ENCODE peak calls at places on chromosomes 3 and 15, in seven cellular contexts. U, F, A, I, K, L and E are unnamed samples.
A peak's percentile ranks its signal among the peaks of the same experiment; 100 is the strongest.

GRCh38 chr3:81931852-81932251 is 170.4 kb upstream of the GBE1 start:
- DNase-seq in U (no peak), F (no peak), A (no peak), I (no peak), K (no peak), L (no peak), E (no peak)

GRCh38 chr3:172143060-172143451 is 103.7 kb downstream of the FNDC3B start:
- DNase-seq in U (no peak), F (no peak), A (no peak), I (no peak), K (no peak), L (no peak), E (no peak)

GRCh38 chr15:101684384-101684783 is 32.2 kb upstream of the TM2D3 start:
- DNase-seq in U (no peak), F (no peak), A (no peak), I (no peak), K (no peak), L (no peak), E (no peak)

GRCh38 chr15:50943623-50944022 is 35.1 kb downstream of the AP4E1 start:
- DNase-seq in U (no peak), F (no peak), A (no peak), I (no peak), K (no peak), L (no peak), E (no peak)

GRCh38 chr15:74203914-74204431 is 1.4 kb upstream of the STRA6 start:
- DNase-seq in U (peak; percentile 29), F (no peak), A (no peak), I (no peak), K (peak; percentile 82), L (no peak), E (no peak)

GRCh38 chr3:129310111-129310601 is 31.5 kb downstream of the HMCES start:
- DNase-seq in U (no peak), F (no peak), A (no peak), I (peak; percentile 36), K (no peak), L (no peak), E (peak; percentile 40)

GRCh38 chr15:74399511-74400312 is 32.3 kb upstream of the CYP11A1 start:
- DNase-seq in U (no peak), F (no peak), A (no peak), I (no peak), K (no peak), L (no peak), E (peak; percentile 81)

GRCh38 chr15:71186971-71187960 is 72.0 kb downstream of the THSD4 start:
- DNase-seq in U (no peak), F (no peak), A (no peak), I (no peak), K (no peak), L (no peak), E (no peak)

GRCh38 chr3:113985526-113985925 is 37.7 kb downstream of the ZDHHC23 start:
- DNase-seq in U (no peak), F (no peak), A (no peak), I (no peak), K (no peak), L (peak; percentile 16), E (no peak)

GRCh38 chr15:71564217-71564616 is 246.1 kb upstream of the NR2E3 start:
- DNase-seq in U (no peak), F (no peak), A (no peak), I (no peak), K (no peak), L (no peak), E (no peak)

GRCh38 chr15:44300567-44300966 is 12.0 kb downstream of the GOLM2 start:
- DNase-seq in U (no peak), F (no peak), A (no peak), I (no peak), K (no peak), L (no peak), E (no peak)

GRCh38 chr3:102006812-102007485 is 157.6 kb downstream of the NFKBIZ start:
- DNase-seq in U (no peak), F (no peak), A (no peak), I (no peak), K (no peak), L (no peak), E (peak; percentile 22)

GRCh38 chr3:30292192-30292893 is 314.1 kb upstream of the TGFBR2 start:
- DNase-seq in U (no peak), F (no peak), A (peak; percentile 18), I (peak; percentile 65), K (no peak), L (no peak), E (no peak)

GRCh38 chr3:193863657-193864323 is 270.8 kb downstream of the OPA1 start:
- DNase-seq in U (no peak), F (no peak), A (no peak), I (no peak), K (no peak), L (no peak), E (peak; percentile 60)

GRCh38 chr3:57825116-57825515 is 69.0 kb downstream of the SLMAP start:
- DNase-seq in U (no peak), F (no peak), A (no peak), I (no peak), K (no peak), L (no peak), E (no peak)

GRCh38 chr15:66573719-66574641 is 8.2 kb upstream of the LCTL start:
- DNase-seq in U (no peak), F (no peak), A (no peak), I (no peak), K (no peak), L (no peak), E (no peak)

GRCh38 chr3:182238141-182238540 is 526.4 kb downstream of the SOX2 start:
- DNase-seq in U (no peak), F (no peak), A (no peak), I (no peak), K (no peak), L (no peak), E (no peak)

GRCh38 chr15:40793216-40793989 is 13.5 kb upstream of the ZFYVE19 start:
- DNase-seq in U (no peak), F (no peak), A (peak; percentile 92), I (peak; percentile 96), K (no peak), L (no peak), E (peak; percentile 41)

GRCh38 chr3:196604548-196604947 is 34.9 kb upstream of the NRROS start:
- DNase-seq in U (no peak), F (no peak), A (no peak), I (no peak), K (no peak), L (no peak), E (peak; percentile 35)

GRCh38 chr15:68073576-68074288 is 19.6 kb downstream of the PIAS1 start:
- DNase-seq in U (no peak), F (no peak), A (no peak), I (no peak), K (no peak), L (no peak), E (no peak)

GRCh38 chr3:196634851-196635250 is 4.6 kb upstream of the NRROS start:
- DNase-seq in U (no peak), F (no peak), A (no peak), I (no peak), K (no peak), L (no peak), E (no peak)

DNA sequence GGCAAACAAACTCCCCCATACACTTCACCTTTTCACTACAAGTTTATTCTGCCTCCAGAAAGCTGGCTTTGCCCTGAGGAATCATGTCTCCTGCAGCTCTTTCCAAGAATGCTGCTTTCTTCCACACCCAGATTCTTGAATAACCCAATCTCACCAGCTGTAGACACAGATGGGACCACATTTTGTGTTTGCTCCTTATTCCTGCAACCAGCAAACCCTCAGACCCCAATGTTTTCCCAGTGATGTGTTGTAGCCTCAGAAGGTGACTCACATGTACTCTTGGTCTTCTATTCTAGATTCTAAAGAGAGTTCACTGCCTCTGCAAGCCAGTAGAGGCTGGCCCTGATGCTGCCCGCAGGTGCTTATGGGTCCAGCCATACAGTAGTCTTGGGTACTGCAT is 23.6 kb upstream of the TRIM59 start:
- DNase-seq in U (no peak), F (no peak), A (no peak), I (no peak), K (no peak), L (no peak), E (no peak)
- TF ChIP-seq JUND in U (no peak), F (no peak), A (no peak), I (no peak), K (no peak), L (no peak), E (no peak)

DNA sequence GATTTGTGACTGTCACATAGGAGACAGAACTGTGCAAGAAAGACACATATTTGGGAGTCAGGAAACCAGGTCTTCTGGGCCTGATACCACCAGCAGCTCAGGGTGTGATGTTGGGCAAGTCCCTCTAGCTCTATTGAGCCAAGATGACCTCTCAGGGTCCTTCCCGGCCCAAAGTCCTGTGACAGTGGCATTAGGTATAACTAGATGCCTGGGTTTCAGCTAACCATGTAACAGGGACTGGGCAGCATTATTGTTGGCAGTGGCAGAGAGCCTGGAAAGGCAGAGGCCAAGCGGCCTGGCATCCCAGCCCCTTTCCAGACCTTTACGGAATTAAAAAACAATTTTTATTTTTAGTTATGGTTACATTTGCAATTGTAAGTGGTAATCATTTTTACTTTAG is 10.4 kb downstream of the LIMD1 start:
- DNase-seq in U (no peak), F (no peak), A (no peak), I (no peak), K (no peak), L (no peak), E (no peak)
- TF ChIP-seq JUND in U (no peak), F (no peak), A (no peak), I (no peak), K (no peak), L (no peak), E (no peak)

GRCh38 chr3:111212511-111212910 is 140.9 kb downstream of the NECTIN3 start:
- DNase-seq in U (no peak), F (no peak), A (no peak), I (no peak), K (no peak), L (no peak), E (no peak)

GRCh38 chr3:111215481-111215880 is 143.9 kb downstream of the NECTIN3 start:
- DNase-seq in U (no peak), F (no peak), A (no peak), I (no peak), K (no peak), L (no peak), E (no peak)

GRCh38 chr3:111210866-111211564 is 139.4 kb downstream of the NECTIN3 start:
- DNase-seq in U (no peak), F (no peak), A (no peak), I (no peak), K (no peak), L (no peak), E (no peak)

GRCh38 chr3:111210003-111210699 is 138.5 kb downstream of the NECTIN3 start:
- DNase-seq in U (no peak), F (no peak), A (no peak), I (no peak), K (no peak), L (no peak), E (no peak)
- TF ChIP-seq JUND in U (no peak), F (no peak), A (no peak), I (no peak), K (peak; percentile 60), L (no peak), E (no peak)

GRCh38 chr3:49110780-49111179 is 6.2 kb upstream of the QARS1 start:
- DNase-seq in U (no peak), F (no peak), A (no peak), I (no peak), K (no peak), L (no peak), E (no peak)
- TF ChIP-seq JUND in U (no peak), F (no peak), A (no peak), I (no peak), K (no peak), L (no peak), E (no peak)